ENCODE peak calls at places on chromosome 13, in seven cellular contexts. V is tibial artery, N is GM23338, U is Panc1, B is lung, T is IMR-90, R is suprapubic skin. M is an unnamed sample. For H3K4me1, the result is how much of the 10 kb centered on the place peaks cover.

GRCh38 chr13:112670118-112670517 is 19.7 kb upstream of the ATP11A start:
- DNase-seq in V (no peak), N (peak), U (no peak), B (no peak), T (no peak), R (no peak), M (no peak)

GRCh38 chr13:91652389-91652788 is 254.0 kb downstream of the GPC5 start:
- DNase-seq in V (no peak), N (peak), U (no peak), B (no peak), T (peak), R (no peak), M (no peak)

GRCh38 chr13:48833412-48833811 is 142.3 kb upstream of the FNDC3A start:
- DNase-seq in V (no peak), N (no peak), U (no peak), B (no peak), T (no peak), R (no peak), M (no peak)

GRCh38 chr13:101453784-101454201 is 1.3 kb downstream of the ITGBL1 start:
- DNase-seq in V (peak), N (peak), U (no peak), B (peak), T (no peak), R (no peak), M (no peak)

GRCh38 chr13:81224502-81224833 is 883.5 kb upstream of the SPRY2 start:
- DNase-seq in V (no peak), N (no peak), U (no peak), B (no peak), T (no peak), R (no peak), M (no peak)

GRCh38 chr13:43924549-43925245 is 45.0 kb downstream of the LACC1 start:
- DNase-seq in V (no peak), N (no peak), U (no peak), B (no peak), T (no peak), R (no peak), M (no peak)

GRCh38 chr13:93227906-93228801 is 1.5 kb downstream of the GPC6 start:
- DNase-seq in V (peak), N (peak), U (no peak), B (no peak), T (peak), R (no peak), M (peak)

GRCh38 chr13:85520445-85520844 is 278.8 kb downstream of the SLITRK6 start:
- DNase-seq in V (no peak), N (no peak), U (no peak), B (no peak), T (peak), R (no peak), M (no peak)

GRCh38 chr13:97493471-97493870 is 59.5 kb downstream of the RAP2A start:
- DNase-seq in V (no peak), N (no peak), U (no peak), B (no peak), T (no peak), R (no peak), M (no peak)

GRCh38 chr13:35966024-35966423 is 165.2 kb downstream of the DCLK1 start:
- DNase-seq in V (no peak), N (no peak), U (no peak), B (no peak), T (no peak), R (no peak), M (no peak)

GRCh38 chr13:42539670-42540069 is 34.3 kb upstream of the TNFSF11 start:
- DNase-seq in V (no peak), N (peak), U (no peak), B (no peak), T (no peak), R (no peak), M (no peak)

GRCh38 chr13:33316890-33317289 is 31.3 kb upstream of the STARD13 start:
- DNase-seq in V (no peak), N (no peak), U (no peak), B (no peak), T (peak), R (no peak), M (no peak)

GRCh38 chr13:41568990-41569387 is 111.6 kb downstream of the RGCC start:
- DNase-seq in V (no peak), N (no peak), U (no peak), B (no peak), T (peak), R (no peak), M (no peak)

GRCh38 chr13:107365466-107366215 is 797.7 kb upstream of the ARGLU1 start:
- DNase-seq in V (no peak), N (no peak), U (no peak), B (no peak), T (peak), R (no peak), M (no peak)

GRCh38 chr13:91946498-91947070 is 548.2 kb downstream of the GPC5 start:
- DNase-seq in V (no peak), N (peak), U (peak), B (no peak), T (peak), R (no peak), M (no peak)

GRCh38 chr13:78598382-78598781 is 5.0 kb downstream of the POU4F1 start:
- DNase-seq in V (no peak), N (no peak), U (no peak), B (no peak), T (no peak), R (no peak), M (no peak)

GRCh38 chr13:78598933-78599332 is 4.4 kb downstream of the POU4F1 start:
- DNase-seq in V (no peak), N (no peak), U (no peak), B (no peak), T (no peak), R (no peak), M (no peak)

GRCh38 chr13:78595819-78596700 is 7.3 kb downstream of the POU4F1 start:
- DNase-seq in V (no peak), N (peak), U (no peak), B (no peak), T (no peak), R (no peak), M (no peak)

GRCh38 chr13:78595458-78595818 is 7.9 kb downstream of the POU4F1 start:
- DNase-seq in V (no peak), N (peak), U (no peak), B (no peak), T (no peak), R (no peak), M (no peak)

GRCh38 chr13:78596701-78597550 is 6.4 kb downstream of the POU4F1 start:
- DNase-seq in V (no peak), N (peak), U (no peak), B (no peak), T (no peak), R (no peak), M (no peak)
- H3K4me3 ChIP-seq in V (no peak), N (peak), U (no peak), B (no peak), T (no peak), R (no peak), M (no peak)

GRCh38 chr13:70884196-70884595 is 775.9 kb upstream of the KLHL1 start:
- DNase-seq in V (no peak), N (peak), U (no peak), B (no peak), T (no peak), R (no peak), M (no peak)
- H3K4me1 ChIP-seq in V (under half), N (under half), U (under half), B (under half), T (under half), R (under half), M (under half)

GRCh38 chr13:23899555-23899954 is 2.3 kb upstream of the C1QTNF9B start:
- DNase-seq in V (no peak), N (peak), U (no peak), B (no peak), T (peak), R (no peak), M (peak)
- H3K4me3 ChIP-seq in V (no peak), N (no peak), U (no peak), B (no peak), T (no peak), R (no peak), M (no peak)

DNA sequence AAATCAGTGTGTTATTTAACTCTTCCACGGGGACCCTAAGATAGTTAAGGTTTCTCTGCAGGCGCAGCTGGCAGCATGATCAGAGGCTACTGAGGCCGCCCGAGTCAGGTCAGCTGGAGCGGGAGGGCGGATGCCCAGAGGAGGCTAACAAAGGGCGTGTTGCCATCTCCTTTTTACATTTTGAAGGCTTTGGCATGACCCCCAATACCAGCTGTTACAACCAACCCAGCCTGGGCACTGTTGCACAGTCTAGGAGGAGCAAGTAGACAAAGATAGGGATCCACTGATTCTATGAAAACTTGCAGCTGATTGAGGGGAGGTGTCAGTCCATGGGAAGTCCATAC is 15.7 kb downstream of the COL4A2 start:
- DNase-seq in V (peak), N (no peak), U (no peak), B (no peak), T (no peak), R (peak), M (no peak)
- H3K4me1 ChIP-seq in V (under half), N (under half), U (under half), B (under half), T (under half), R (under half), M (under half)

GRCh38 chr13:46374710-46375109 is 12.3 kb downstream of the RUBCNL start:
- DNase-seq in V (no peak), N (no peak), U (no peak), B (no peak), T (no peak), R (no peak), M (no peak)
- H3K4me3 ChIP-seq in V (no peak), N (no peak), U (no peak), B (no peak), T (no peak), R (no peak), M (no peak)